ENCODE peak calls at places on chromosomes 3 and 15, in four cellular contexts. M is naive thymus-derived CD4-positive, alpha-beta T cell; F is CD4-positive, alpha-beta memory T cell; P is IMR-90. D is an unnamed sample.

GRCh38 chr3:186219211-186219638 is 110.3 kb upstream of the ETV5 start:
- DNase-seq in F (no peak), M (no peak), P (no peak), D (no peak)

GRCh38 chr15:98755781-98756180 is 107.4 kb downstream of the IGF1R start:
- DNase-seq in P (no peak), M (no peak), F (no peak), D (no peak)

GRCh38 chr3:69855436-69856162 is 116.3 kb downstream of the MITF start:
- DNase-seq in M (no peak), P (peak; percentile 64), F (no peak), D (no peak)

GRCh38 chr15:80934761-80935221 is 54.8 kb downstream of the MESD start:
- DNase-seq in F (no peak), P (peak; percentile 74), M (no peak), D (no peak)

GRCh38 chr3:144549161-144549560 is 577.5 kb downstream of the DIPK2A start:
- DNase-seq in F (no peak), P (no peak), M (no peak), D (no peak)

GRCh38 chr15:26201177-26201858 is 338.2 kb upstream of the ATP10A start:
- DNase-seq in F (no peak), M (no peak), P (no peak), D (no peak)

GRCh38 chr15:23687143-23687470 is at the start of gene NDN:
- DNase-seq in F (no peak), P (peak; percentile 52), M (no peak), D (no peak)

GRCh38 chr3:41159581-41160189 is 39.6 kb upstream of the CTNNB1 start:
- DNase-seq in F (no peak), M (no peak), P (no peak), D (no peak)

GRCh38 chr3:87796137-87796899 is 262.5 kb downstream of the CGGBP1 start:
- DNase-seq in P (no peak), F (no peak), M (no peak), D (no peak)

GRCh38 chr3:14329116-14329830 is 73.1 kb upstream of the SLC6A6 start:
- DNase-seq in M (no peak), F (no peak), P (peak; percentile 56), D (no peak)

GRCh38 chr3:114571363-114571762 is 277.5 kb downstream of the TIGIT start:
- DNase-seq in F (no peak), P (no peak), M (no peak), D (no peak)

GRCh38 chr3:186473166-186473565 is 71.0 kb downstream of the CRYGS start:
- DNase-seq in F (no peak), M (no peak), P (no peak), D (no peak)

GRCh38 chr3:62373215-62373614 is at the start of gene FEZF2:
- DNase-seq in M (no peak), F (no peak), P (no peak), D (no peak)

GRCh38 chr3:188901671-188902331 is 270.0 kb upstream of the TPRG1 start:
- DNase-seq in P (peak; percentile 29), M (no peak), F (no peak), D (no peak)

GRCh38 chr15:76203346-76203745 is 107.9 kb downstream of the ETFA start:
- DNase-seq in F (no peak), P (no peak), M (no peak), D (no peak)

GRCh38 chr3:111729087-111729846 is 129.8 kb upstream of the PHLDB2 start:
- DNase-seq in P (peak; percentile 87), F (no peak), M (no peak), D (no peak)

GRCh38 chr3:133992385-133992784 is 37.3 kb downstream of the SLCO2A1 start:
- DNase-seq in P (no peak), F (no peak), M (no peak), D (no peak)

GRCh38 chr3:79257811-79258210 is 510.0 kb downstream of the ROBO1 start:
- DNase-seq in M (no peak), P (no peak), F (no peak), D (no peak)

GRCh38 chr3:156483961-156484787 is 70.7 kb downstream of the SSR3 start:
- DNase-seq in F (peak; percentile 58), P (peak; percentile 66), M (peak; percentile 66), D (peak; percentile 36)

GRCh38 chr3:42612147-42612680 is 11.7 kb downstream of the NKTR start:
- DNase-seq in F (no peak), M (no peak), P (no peak), D (no peak)
- H3K4me3 ChIP-seq in F (no peak overlapping the region), M (no peak overlapping the region), P (no peak overlapping the region), D (peak overlapping the region; percentile 55)

GRCh38 chr3:187889106-187889505 is 143.8 kb upstream of the BCL6 start:
- DNase-seq in F (no peak), P (no peak), M (no peak), D (no peak)
- H3K4me3 ChIP-seq in F (no peak overlapping the region), P (no peak overlapping the region), M (no peak overlapping the region), D (no peak overlapping the region)

DNA sequence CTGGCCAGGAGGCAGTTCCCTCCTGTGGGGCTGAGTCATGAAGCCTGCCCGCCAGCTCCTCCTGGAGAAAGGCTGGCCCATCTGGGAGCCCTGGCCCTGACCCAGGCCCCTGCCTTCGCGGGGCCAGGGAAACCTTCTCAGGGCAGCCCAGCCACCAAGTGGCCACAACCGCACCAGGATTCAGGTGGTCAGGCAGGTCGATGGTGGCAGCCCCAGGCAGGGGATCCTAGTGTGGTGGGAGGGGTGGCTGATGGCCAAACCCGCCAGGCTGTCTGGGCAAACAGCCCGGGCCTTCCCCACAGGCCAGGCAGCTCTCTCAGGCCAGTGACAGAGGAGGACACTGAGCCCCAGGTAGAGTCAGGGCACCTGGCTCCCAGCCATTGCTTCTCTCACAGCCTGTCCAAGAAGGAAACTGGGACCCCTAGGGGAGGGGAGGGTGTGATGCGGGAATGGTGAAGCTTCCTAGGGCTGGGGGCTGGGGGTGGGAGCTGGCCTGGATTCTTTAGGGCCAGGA is 1.2 kb downstream of the TWF2 start:
- DNase-seq in M (no peak), F (no peak), P (peak; percentile 89), D (no peak)
- H3K4me3 ChIP-seq in M (peak overlapping the region; percentile 92), F (peak overlapping the region; percentile 11), P (peak overlapping the region; percentile 83), D (peak overlapping the region; percentile 97)

GRCh38 chr15:28885289-28885629 is 515 bp upstream of the APBA2 start:
- DNase-seq in P (no peak), M (no peak), F (no peak), D (no peak)

GRCh38 chr15:28887344-28888174 is 1.8 kb downstream of the APBA2 start:
- DNase-seq in M (no peak), F (no peak), P (no peak), D (no peak)

GRCh38 chr15:28885630-28886430 is at the start of gene APBA2:
- DNase-seq in F (peak; percentile 54), M (peak; percentile 69), P (peak; percentile 41), D (peak; percentile 60)

GRCh38 chr15:28888302-28888894 is 2.6 kb downstream of the APBA2 start:
- DNase-seq in P (no peak), M (no peak), F (no peak), D (no peak)

GRCh38 chr15:28886431-28887343 is 913 bp downstream of the APBA2 start:
- DNase-seq in P (no peak), F (no peak), M (peak; percentile 37), D (no peak)
- H3K4me3 ChIP-seq in P (peak overlapping the region; percentile 86), F (peak overlapping the region; percentile 11), M (peak overlapping the region; percentile 65), D (peak overlapping the region; percentile 26)

GRCh38 chr3:34001990-34002389 is 203.6 kb downstream of the PDCD6IP start:
- DNase-seq in F (no peak), M (no peak), P (peak; percentile 62), D (no peak)
- H3K4me3 ChIP-seq in F (no peak overlapping the region), M (no peak overlapping the region), P (no peak overlapping the region), D (no peak overlapping the region)

DNA sequence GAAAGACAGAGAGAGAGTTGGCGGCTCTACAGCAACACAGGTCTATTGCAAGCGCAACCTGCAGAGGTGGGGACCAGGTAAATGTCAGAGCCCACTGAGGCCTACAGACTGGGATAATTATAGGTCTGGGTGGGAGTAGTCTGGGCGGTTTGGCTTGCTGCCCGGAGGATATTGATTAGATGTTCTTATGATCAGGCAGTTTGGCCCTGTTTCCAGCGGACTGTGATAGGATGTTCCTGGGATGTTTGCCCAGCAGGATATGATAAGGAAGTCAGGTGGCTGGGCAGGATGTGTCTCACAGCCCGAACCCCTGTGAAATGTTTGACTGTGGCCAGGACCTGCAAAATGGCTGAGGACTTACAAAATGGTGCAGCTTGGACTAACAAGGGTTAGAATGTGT is 364.9 kb downstream of the NAALADL2 start:
- DNase-seq in M (no peak), P (no peak), F (no peak), D (no peak)
- H3K4me3 ChIP-seq in M (no peak overlapping the region), P (no peak overlapping the region), F (no peak overlapping the region), D (no peak overlapping the region)